ENCODE peak calls at places on chromosome 6, in four cellular contexts. Q is brain microvascular endothelial cell, R is left ventricle myocardium inferior, B is stomach. M is an unnamed sample.

GRCh38 chr6:39344821-39345280 is 22.3 kb upstream of the KCNK16 start:
- DNase-seq in Q (peak; percentile 62), R (no peak), B (no peak), M (no peak)

GRCh38 chr6:3209114-3210023 is 18.1 kb downstream of the TUBB2B start:
- DNase-seq in Q (peak; percentile 98), R (peak; percentile 22), B (peak; percentile 36), M (peak; percentile 97)

GRCh38 chr6:96015791-96016776 is at the start of gene FUT9:
- DNase-seq in Q (no peak), R (no peak), B (peak; percentile 78), M (no peak)

GRCh38 chr6:168554898-168555617 is 114.1 kb downstream of the SMOC2 start:
- DNase-seq in Q (no peak), R (no peak), B (no peak), M (no peak)

GRCh38 chr6:111768431-111768770 is 104.9 kb downstream of the FYN start:
- DNase-seq in Q (no peak), R (no peak), B (no peak), M (no peak)

GRCh38 chr6:4487538-4487937 is 288.7 kb upstream of the CDYL start:
- DNase-seq in Q (no peak), R (no peak), B (peak; percentile 43), M (no peak)

GRCh38 chr6:152696543-152696942 is 1.2 kb upstream of the MYCT1 start:
- DNase-seq in Q (peak; percentile 84), R (no peak), B (no peak), M (peak; percentile 2)

GRCh38 chr6:163923658-163924411 is 509.3 kb downstream of the QKI start:
- DNase-seq in Q (no peak), R (no peak), B (no peak), M (no peak)

GRCh38 chr6:113630365-113630737 is 226.8 kb upstream of the MARCKS start:
- DNase-seq in Q (peak; percentile 54), R (no peak), B (no peak), M (peak; percentile 65)

GRCh38 chr6:107820571-107821261 is 3.4 kb downstream of the SCML4 start:
- DNase-seq in Q (no peak), R (no peak), B (peak; percentile 53), M (peak; percentile 11)

GRCh38 chr6:113120577-113121285 is 736.4 kb upstream of the MARCKS start:
- DNase-seq in Q (peak; percentile 99), R (no peak), B (no peak), M (peak; percentile 100)

GRCh38 chr6:14797875-14798593 is 447.8 kb upstream of the JARID2 start:
- DNase-seq in Q (no peak), R (no peak), B (no peak), M (peak; percentile 52)

GRCh38 chr6:41706876-41707564 is 28.4 kb downstream of the TFEB start:
- DNase-seq in Q (no peak), R (no peak), B (no peak), M (peak; percentile 71)

GRCh38 chr6:139027620-139028182 is 844 bp upstream of the ABRACL start:
- DNase-seq in Q (peak; percentile 40), R (no peak), B (peak; percentile 41), M (peak; percentile 21)

GRCh38 chr6:91083226-91083625 is 496.4 kb upstream of the MAP3K7 start:
- DNase-seq in Q (no peak), R (no peak), B (no peak), M (peak; percentile 4)

GRCh38 chr6:82987951-82988350 is 77.7 kb downstream of the UBE3D start:
- DNase-seq in Q (no peak), R (no peak), B (no peak), M (no peak)

GRCh38 chr6:39980839-39981580 is 46.7 kb upstream of the MOCS1 start:
- DNase-seq in Q (peak; percentile 51), R (no peak), B (no peak), M (peak; percentile 55)

GRCh38 chr6:27065183-27065582 is 182.3 kb upstream of the PRSS16 start:
- DNase-seq in Q (no peak), R (no peak), B (no peak), M (no peak)

GRCh38 chr6:91669154-91669903 is 1082.5 kb upstream of the MAP3K7 start:
- DNase-seq in Q (no peak), R (no peak), B (no peak), M (no peak)

GRCh38 chr6:33008944-33009861 is at the start of gene HLA-DOA:
- DNase-seq in Q (peak; percentile 24), R (no peak), B (no peak), M (peak; percentile 7)

GRCh38 chr6:38404900-38405556 is 234.7 kb downstream of the BTBD9 start:
- DNase-seq in Q (no peak), R (no peak), B (no peak), M (no peak)

GRCh38 chr6:219641-220198 is 72.6 kb upstream of the DUSP22 start:
- DNase-seq in Q (peak; percentile 43), R (peak; percentile 64), B (peak; percentile 43), M (peak; percentile 16)

GRCh38 chr6:111573892-111574800 is 31.5 kb downstream of the TRAF3IP2 start:
- DNase-seq in Q (peak; percentile 80), R (no peak), B (no peak), M (peak; percentile 83)

GRCh38 chr6:135474362-135474761 is 23.2 kb downstream of the AHI1 start:
- DNase-seq in Q (no peak), R (no peak), B (no peak), M (no peak)

GRCh38 chr6:34179106-34179720 is 33.3 kb upstream of the GRM4 start:
- DNase-seq in Q (no peak), R (no peak), B (peak; percentile 21), M (no peak)

DNA sequence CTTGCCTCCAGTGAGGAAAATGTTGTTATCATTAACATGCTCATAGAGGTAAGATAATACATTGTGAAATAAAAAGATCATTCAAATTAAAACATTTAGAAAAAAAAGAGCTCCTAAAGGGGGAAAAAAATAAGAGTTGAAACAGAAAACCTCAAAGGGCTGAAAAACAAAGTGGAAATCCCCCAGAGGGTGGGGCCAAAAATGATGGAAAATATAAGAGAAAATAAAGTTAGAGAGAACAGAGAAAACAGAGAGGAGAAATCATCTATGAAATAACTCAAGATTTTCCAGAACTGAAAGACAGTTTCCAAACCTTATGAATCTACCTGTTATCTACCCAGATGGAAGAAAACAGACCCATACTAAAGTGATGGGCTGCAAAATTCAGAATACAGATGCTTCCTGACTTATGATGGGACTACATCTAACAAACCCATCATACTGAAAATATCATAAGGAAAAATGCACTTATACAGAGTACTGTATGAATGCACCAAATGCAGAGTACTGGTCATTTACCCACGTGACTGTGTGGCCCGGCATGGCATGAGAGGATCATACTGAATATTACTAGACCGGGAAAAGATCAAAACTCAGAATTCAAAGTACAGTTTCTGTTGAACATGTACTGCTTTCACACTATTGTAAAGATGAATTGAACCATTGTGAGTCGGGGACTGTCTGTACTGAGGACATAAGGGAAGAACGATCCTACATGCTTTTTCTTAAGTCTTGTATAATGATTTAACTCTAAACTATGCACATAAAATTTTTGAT is 4.0 kb downstream of the ZBTB24 start:
- DNase-seq in Q (no peak), R (no peak), B (no peak), M (no peak)
- H3K4me3 ChIP-seq in Q (no peak overlapping the region), R (peak overlapping the region; percentile 7), B (peak overlapping the region; percentile 93), M (peak overlapping the region; percentile 2)

DNA sequence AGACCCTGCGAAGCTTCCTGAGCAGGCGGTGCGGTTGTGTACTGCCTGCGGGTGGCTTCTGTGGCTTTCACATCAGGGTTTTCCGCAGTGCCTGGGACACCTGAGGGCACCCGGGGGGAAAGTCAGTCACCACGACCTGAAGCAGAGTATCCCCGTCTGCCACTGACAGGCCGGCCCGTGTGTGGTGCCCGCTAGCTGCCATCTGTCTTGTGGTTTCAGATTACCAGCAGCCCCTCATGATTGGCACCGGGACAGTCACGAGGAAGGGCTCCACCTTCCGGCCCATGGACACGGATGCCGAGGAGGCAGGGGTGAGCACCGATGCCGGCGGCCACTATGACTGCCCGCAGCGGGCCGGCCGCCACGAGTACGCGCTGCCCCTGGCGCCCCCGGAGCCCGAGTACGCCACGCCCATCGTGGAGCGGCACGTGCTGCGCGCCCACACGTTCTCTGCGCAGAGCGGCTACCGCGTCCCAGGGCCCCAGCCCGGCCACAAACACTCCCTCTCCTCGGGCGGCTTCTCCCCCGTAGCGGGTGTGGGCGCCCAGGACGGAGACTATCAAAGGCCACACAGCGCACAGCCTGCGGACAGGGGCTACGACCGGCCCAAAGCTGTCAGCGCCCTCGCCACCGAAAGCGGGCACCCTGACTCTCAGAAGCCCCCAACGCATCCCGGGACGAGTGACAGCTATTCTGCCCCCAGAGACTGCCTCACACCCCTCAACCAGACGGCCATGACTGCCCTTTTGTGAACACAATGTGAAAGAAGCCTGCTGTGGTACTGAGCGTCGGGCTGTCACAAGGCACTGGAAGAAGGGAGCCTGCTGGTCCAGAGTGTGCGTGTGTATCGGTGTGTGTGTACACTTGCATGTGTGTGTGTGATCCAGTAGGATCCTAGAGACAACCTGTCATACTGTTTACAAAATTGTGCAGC is 54.4 kb downstream of the GOPC start:
- DNase-seq in Q (peak; percentile 35), R (peak; percentile 65), B (peak; percentile 32), M (peak; percentile 45)
- H3K4me3 ChIP-seq in Q (peak overlapping the region; percentile 38), R (peak overlapping the region; percentile 67), B (peak overlapping the region; percentile 41), M (peak overlapping the region; percentile 21)

DNA sequence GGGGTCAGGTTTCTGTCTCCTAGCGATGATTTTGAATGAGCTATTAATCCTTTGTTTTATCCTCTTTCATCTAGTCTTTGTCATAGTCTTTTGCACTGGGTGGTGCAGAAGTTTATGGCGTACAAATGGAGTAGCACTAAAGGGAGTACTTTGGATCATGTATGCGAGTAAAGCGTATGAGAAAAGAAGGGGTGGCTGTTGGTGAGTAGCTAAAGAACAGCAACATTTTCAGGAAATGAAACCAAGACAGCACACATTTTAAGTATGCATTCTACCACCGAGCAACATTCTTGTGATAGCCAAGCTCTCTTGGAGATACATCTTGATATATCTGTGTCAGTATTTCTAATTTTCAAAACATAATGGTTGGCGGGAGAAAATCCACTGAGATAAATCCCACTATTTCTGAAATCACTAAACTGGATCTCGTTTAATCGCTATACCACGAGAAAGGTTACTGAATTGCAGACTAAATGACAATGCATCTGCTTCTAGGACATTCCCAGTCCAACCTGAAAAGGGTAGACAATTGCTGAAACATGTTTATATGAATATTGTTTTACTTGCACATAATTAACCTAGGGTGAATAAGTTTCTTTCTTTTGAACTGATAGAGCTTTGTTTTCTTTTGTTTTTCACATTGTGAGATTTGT is 196.1 kb downstream of the TRIM27 start:
- DNase-seq in Q (no peak), R (no peak), B (no peak), M (no peak)
- H3K4me3 ChIP-seq in Q (no peak overlapping the region), R (no peak overlapping the region), B (no peak overlapping the region), M (no peak overlapping the region)

DNA sequence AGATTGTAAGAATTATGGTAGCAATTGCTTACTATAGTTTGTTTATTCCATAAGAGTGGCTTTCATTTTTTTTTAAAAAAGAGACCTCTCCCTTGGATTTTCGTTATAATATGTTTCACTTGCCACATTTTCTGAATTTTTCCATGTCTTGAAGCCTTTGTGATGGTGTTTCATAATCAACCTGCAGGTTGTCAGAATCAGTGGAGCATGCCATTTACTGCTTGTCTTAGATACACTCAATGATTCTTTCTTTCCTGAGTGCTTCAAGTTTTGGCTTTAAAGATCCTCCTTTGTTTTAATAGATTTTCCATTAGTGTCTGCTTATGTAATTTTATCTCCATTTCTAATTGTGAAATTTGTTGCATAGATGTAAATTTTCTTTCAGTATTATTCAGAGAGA is 31.2 kb downstream of the KCNQ5 start:
- DNase-seq in Q (no peak), R (no peak), B (no peak), M (no peak)
- H3K4me3 ChIP-seq in Q (no peak overlapping the region), R (no peak overlapping the region), B (no peak overlapping the region), M (no peak overlapping the region)

GRCh38 chr6:137105375-137105774 is 60.6 kb upstream of the IL20RA start:
- DNase-seq in Q (no peak), R (no peak), B (no peak), M (no peak)
- H3K4me3 ChIP-seq in Q (no peak overlapping the region), R (no peak overlapping the region), B (no peak overlapping the region), M (no peak overlapping the region)